ENCODE peak calls at places on chromosomes 7 and 10, in eight cellular contexts. One of them, this sample, is unnamed.

GRCh38 chr7:30771859-30772429 is 727 bp downstream of the MINDY4 start:
- DNase-seq in SW480: no peak
- DNase-seq in stimulated activated CD4-positive, alpha-beta T cell treated with anti-CD3 and anti-CD28 coated beads, Interleukin-1b, Interleukin-23, amount 100 ng/mL, for 1 hour: no peak
- DNase-seq in NCI-H1092 treated with DMSO at 0.1 percent for 48 hours: peak
- DNase-seq in pancreas: no peak
- DNase-seq in AG08395: peak
- DNase-seq in C1 segment of cervical spinal cord: no peak
- DNase-seq in upper lobe of right lung: no peak
- DNase-seq in this sample: no peak

GRCh38 chr7:91140982-91141381 is 123.3 kb upstream of the FZD1 start:
- DNase-seq in AG08395: no peak
- DNase-seq in C1 segment of cervical spinal cord: no peak
- DNase-seq in NCI-H1092 treated with DMSO at 0.1 percent for 48 hours: no peak
- DNase-seq in upper lobe of right lung: no peak
- DNase-seq in pancreas: no peak
- DNase-seq in stimulated activated CD4-positive, alpha-beta T cell treated with anti-CD3 and anti-CD28 coated beads, Interleukin-1b, Interleukin-23, amount 100 ng/mL, for 1 hour: no peak
- DNase-seq in SW480: no peak
- DNase-seq in this sample: no peak

GRCh38 chr7:21947056-21947455 is 1.4 kb upstream of the CDCA7L start:
- DNase-seq in AG08395: no peak
- DNase-seq in NCI-H1092 treated with DMSO at 0.1 percent for 48 hours: no peak
- DNase-seq in pancreas: no peak
- DNase-seq in C1 segment of cervical spinal cord: no peak
- DNase-seq in stimulated activated CD4-positive, alpha-beta T cell treated with anti-CD3 and anti-CD28 coated beads, Interleukin-1b, Interleukin-23, amount 100 ng/mL, for 1 hour: no peak
- DNase-seq in upper lobe of right lung: no peak
- DNase-seq in SW480: no peak
- DNase-seq in this sample: no peak

GRCh38 chr10:75294518-75294865 is 58.7 kb upstream of the COMTD1 start:
- DNase-seq in C1 segment of cervical spinal cord: no peak
- DNase-seq in SW480: peak
- DNase-seq in NCI-H1092 treated with DMSO at 0.1 percent for 48 hours: no peak
- DNase-seq in upper lobe of right lung: peak
- DNase-seq in pancreas: peak
- DNase-seq in stimulated activated CD4-positive, alpha-beta T cell treated with anti-CD3 and anti-CD28 coated beads, Interleukin-1b, Interleukin-23, amount 100 ng/mL, for 1 hour: no peak
- DNase-seq in AG08395: no peak
- DNase-seq in this sample: peak

GRCh38 chr10:30784896-30785605 is 155.5 kb upstream of the LYZL2 start:
- DNase-seq in C1 segment of cervical spinal cord: peak
- DNase-seq in stimulated activated CD4-positive, alpha-beta T cell treated with anti-CD3 and anti-CD28 coated beads, Interleukin-1b, Interleukin-23, amount 100 ng/mL, for 1 hour: no peak
- DNase-seq in SW480: peak
- DNase-seq in NCI-H1092 treated with DMSO at 0.1 percent for 48 hours: peak
- DNase-seq in AG08395: peak
- DNase-seq in pancreas: peak
- DNase-seq in upper lobe of right lung: peak
- DNase-seq in this sample: peak

GRCh38 chr10:128103229-128103714 is 23.0 kb downstream of the MKI67 start:
- DNase-seq in stimulated activated CD4-positive, alpha-beta T cell treated with anti-CD3 and anti-CD28 coated beads, Interleukin-1b, Interleukin-23, amount 100 ng/mL, for 1 hour: no peak
- DNase-seq in AG08395: no peak
- DNase-seq in pancreas: no peak
- DNase-seq in C1 segment of cervical spinal cord: no peak
- DNase-seq in NCI-H1092 treated with DMSO at 0.1 percent for 48 hours: no peak
- DNase-seq in upper lobe of right lung: no peak
- DNase-seq in SW480: no peak
- DNase-seq in this sample: no peak

GRCh38 chr7:40777913-40778312 is 643.1 kb downstream of the SUGCT start:
- DNase-seq in AG08395: no peak
- DNase-seq in pancreas: no peak
- DNase-seq in stimulated activated CD4-positive, alpha-beta T cell treated with anti-CD3 and anti-CD28 coated beads, Interleukin-1b, Interleukin-23, amount 100 ng/mL, for 1 hour: no peak
- DNase-seq in upper lobe of right lung: no peak
- DNase-seq in NCI-H1092 treated with DMSO at 0.1 percent for 48 hours: no peak
- DNase-seq in C1 segment of cervical spinal cord: no peak
- DNase-seq in SW480: no peak
- DNase-seq in this sample: no peak

GRCh38 chr10:108608860-108609259 is 1314.5 kb downstream of the XPNPEP1 start:
- DNase-seq in SW480: no peak
- DNase-seq in C1 segment of cervical spinal cord: no peak
- DNase-seq in pancreas: no peak
- DNase-seq in AG08395: no peak
- DNase-seq in stimulated activated CD4-positive, alpha-beta T cell treated with anti-CD3 and anti-CD28 coated beads, Interleukin-1b, Interleukin-23, amount 100 ng/mL, for 1 hour: no peak
- DNase-seq in upper lobe of right lung: no peak
- DNase-seq in NCI-H1092 treated with DMSO at 0.1 percent for 48 hours: no peak
- DNase-seq in this sample: no peak

GRCh38 chr7:141301544-141301943 is 227.7 kb downstream of the TMEM178B start:
- DNase-seq in upper lobe of right lung: no peak
- DNase-seq in SW480: no peak
- DNase-seq in C1 segment of cervical spinal cord: no peak
- DNase-seq in pancreas: no peak
- DNase-seq in stimulated activated CD4-positive, alpha-beta T cell treated with anti-CD3 and anti-CD28 coated beads, Interleukin-1b, Interleukin-23, amount 100 ng/mL, for 1 hour: no peak
- DNase-seq in NCI-H1092 treated with DMSO at 0.1 percent for 48 hours: no peak
- DNase-seq in AG08395: no peak
- DNase-seq in this sample: no peak

GRCh38 chr7:27774717-27775328 is 34.9 kb downstream of the TAX1BP1 start:
- DNase-seq in SW480: peak
- DNase-seq in upper lobe of right lung: no peak
- DNase-seq in pancreas: no peak
- DNase-seq in AG08395: peak
- DNase-seq in C1 segment of cervical spinal cord: no peak
- DNase-seq in stimulated activated CD4-positive, alpha-beta T cell treated with anti-CD3 and anti-CD28 coated beads, Interleukin-1b, Interleukin-23, amount 100 ng/mL, for 1 hour: no peak
- DNase-seq in NCI-H1092 treated with DMSO at 0.1 percent for 48 hours: no peak
- DNase-seq in this sample: no peak

GRCh38 chr7:77321300-77321699 is 94.8 kb downstream of the GSAP start:
- DNase-seq in upper lobe of right lung: no peak
- DNase-seq in pancreas: no peak
- DNase-seq in stimulated activated CD4-positive, alpha-beta T cell treated with anti-CD3 and anti-CD28 coated beads, Interleukin-1b, Interleukin-23, amount 100 ng/mL, for 1 hour: no peak
- DNase-seq in NCI-H1092 treated with DMSO at 0.1 percent for 48 hours: no peak
- DNase-seq in SW480: no peak
- DNase-seq in AG08395: no peak
- DNase-seq in C1 segment of cervical spinal cord: no peak
- DNase-seq in this sample: no peak

GRCh38 chr10:43119416-43120115 is 18.7 kb upstream of the CSGALNACT2 start:
- DNase-seq in NCI-H1092 treated with DMSO at 0.1 percent for 48 hours: no peak
- DNase-seq in C1 segment of cervical spinal cord: no peak
- DNase-seq in AG08395: no peak
- DNase-seq in upper lobe of right lung: peak
- DNase-seq in stimulated activated CD4-positive, alpha-beta T cell treated with anti-CD3 and anti-CD28 coated beads, Interleukin-1b, Interleukin-23, amount 100 ng/mL, for 1 hour: no peak
- DNase-seq in pancreas: peak
- DNase-seq in SW480: no peak
- DNase-seq in this sample: no peak

GRCh38 chr10:102408728-102409603 is 9.6 kb downstream of the PSD start:
- DNase-seq in NCI-H1092 treated with DMSO at 0.1 percent for 48 hours: peak
- DNase-seq in C1 segment of cervical spinal cord: peak
- DNase-seq in SW480: peak
- DNase-seq in pancreas: peak
- DNase-seq in stimulated activated CD4-positive, alpha-beta T cell treated with anti-CD3 and anti-CD28 coated beads, Interleukin-1b, Interleukin-23, amount 100 ng/mL, for 1 hour: no peak
- DNase-seq in upper lobe of right lung: no peak
- DNase-seq in AG08395: peak
- DNase-seq in this sample: peak

GRCh38 chr7:4745971-4746919 is 29.2 kb upstream of the AP5Z1 start:
- DNase-seq in stimulated activated CD4-positive, alpha-beta T cell treated with anti-CD3 and anti-CD28 coated beads, Interleukin-1b, Interleukin-23, amount 100 ng/mL, for 1 hour: no peak
- DNase-seq in AG08395: peak
- DNase-seq in NCI-H1092 treated with DMSO at 0.1 percent for 48 hours: no peak
- DNase-seq in upper lobe of right lung: no peak
- DNase-seq in C1 segment of cervical spinal cord: no peak
- DNase-seq in SW480: peak
- DNase-seq in pancreas: no peak
- DNase-seq in this sample: no peak

GRCh38 chr10:130193033-130193432 is 56.8 kb downstream of the GLRX3 start:
- DNase-seq in stimulated activated CD4-positive, alpha-beta T cell treated with anti-CD3 and anti-CD28 coated beads, Interleukin-1b, Interleukin-23, amount 100 ng/mL, for 1 hour: no peak
- DNase-seq in NCI-H1092 treated with DMSO at 0.1 percent for 48 hours: no peak
- DNase-seq in C1 segment of cervical spinal cord: no peak
- DNase-seq in upper lobe of right lung: no peak
- DNase-seq in SW480: no peak
- DNase-seq in AG08395: no peak
- DNase-seq in pancreas: no peak
- DNase-seq in this sample: no peak

GRCh38 chr10:18660816-18661431 is 1.7 kb downstream of the ARL5B start:
- DNase-seq in SW480: no peak
- DNase-seq in C1 segment of cervical spinal cord: no peak
- DNase-seq in NCI-H1092 treated with DMSO at 0.1 percent for 48 hours: no peak
- DNase-seq in pancreas: no peak
- DNase-seq in upper lobe of right lung: no peak
- DNase-seq in stimulated activated CD4-positive, alpha-beta T cell treated with anti-CD3 and anti-CD28 coated beads, Interleukin-1b, Interleukin-23, amount 100 ng/mL, for 1 hour: no peak
- DNase-seq in AG08395: no peak
- DNase-seq in this sample: no peak

GRCh38 chr10:88232978-88233537 is 350.1 kb downstream of the RNLS start:
- DNase-seq in AG08395: no peak
- DNase-seq in NCI-H1092 treated with DMSO at 0.1 percent for 48 hours: no peak
- DNase-seq in stimulated activated CD4-positive, alpha-beta T cell treated with anti-CD3 and anti-CD28 coated beads, Interleukin-1b, Interleukin-23, amount 100 ng/mL, for 1 hour: no peak
- DNase-seq in upper lobe of right lung: no peak
- DNase-seq in pancreas: no peak
- DNase-seq in SW480: no peak
- DNase-seq in C1 segment of cervical spinal cord: peak
- DNase-seq in this sample: no peak

GRCh38 chr10:59027975-59028640 is 148.3 kb upstream of the PHYHIPL start:
- DNase-seq in AG08395: no peak
- DNase-seq in SW480: peak
- DNase-seq in pancreas: no peak
- DNase-seq in upper lobe of right lung: no peak
- DNase-seq in stimulated activated CD4-positive, alpha-beta T cell treated with anti-CD3 and anti-CD28 coated beads, Interleukin-1b, Interleukin-23, amount 100 ng/mL, for 1 hour: no peak
- DNase-seq in NCI-H1092 treated with DMSO at 0.1 percent for 48 hours: no peak
- DNase-seq in C1 segment of cervical spinal cord: no peak
- DNase-seq in this sample: no peak

GRCh38 chr10:34172936-34173533 is 642.1 kb downstream of the PARD3 start:
- DNase-seq in NCI-H1092 treated with DMSO at 0.1 percent for 48 hours: no peak
- DNase-seq in SW480: no peak
- DNase-seq in AG08395: peak
- DNase-seq in stimulated activated CD4-positive, alpha-beta T cell treated with anti-CD3 and anti-CD28 coated beads, Interleukin-1b, Interleukin-23, amount 100 ng/mL, for 1 hour: no peak
- DNase-seq in pancreas: no peak
- DNase-seq in C1 segment of cervical spinal cord: no peak
- DNase-seq in upper lobe of right lung: no peak
- DNase-seq in this sample: no peak

GRCh38 chr7:135193615-135194081 is 17.7 kb downstream of the WDR91 start:
- DNase-seq in SW480: no peak
- DNase-seq in AG08395: peak
- DNase-seq in stimulated activated CD4-positive, alpha-beta T cell treated with anti-CD3 and anti-CD28 coated beads, Interleukin-1b, Interleukin-23, amount 100 ng/mL, for 1 hour: no peak
- DNase-seq in C1 segment of cervical spinal cord: no peak
- DNase-seq in NCI-H1092 treated with DMSO at 0.1 percent for 48 hours: no peak
- DNase-seq in upper lobe of right lung: no peak
- DNase-seq in pancreas: no peak
- DNase-seq in this sample: no peak

GRCh38 chr10:116826803-116827202 is 22.5 kb upstream of the ENO4 start:
- DNase-seq in NCI-H1092 treated with DMSO at 0.1 percent for 48 hours: no peak
- DNase-seq in C1 segment of cervical spinal cord: no peak
- DNase-seq in pancreas: no peak
- DNase-seq in AG08395: peak
- DNase-seq in stimulated activated CD4-positive, alpha-beta T cell treated with anti-CD3 and anti-CD28 coated beads, Interleukin-1b, Interleukin-23, amount 100 ng/mL, for 1 hour: no peak
- DNase-seq in SW480: no peak
- DNase-seq in upper lobe of right lung: no peak
- DNase-seq in this sample: no peak

GRCh38 chr7:111929258-111929657 is 276.9 kb downstream of the DOCK4 start:
- DNase-seq in NCI-H1092 treated with DMSO at 0.1 percent for 48 hours: no peak
- DNase-seq in stimulated activated CD4-positive, alpha-beta T cell treated with anti-CD3 and anti-CD28 coated beads, Interleukin-1b, Interleukin-23, amount 100 ng/mL, for 1 hour: no peak
- DNase-seq in pancreas: no peak
- DNase-seq in upper lobe of right lung: no peak
- DNase-seq in C1 segment of cervical spinal cord: no peak
- DNase-seq in SW480: no peak
- DNase-seq in AG08395: no peak
- DNase-seq in this sample: no peak

GRCh38 chr7:103691291-103691690 is 245.3 kb upstream of the SLC26A5 start:
- DNase-seq in AG08395: no peak
- DNase-seq in SW480: no peak
- DNase-seq in pancreas: no peak
- DNase-seq in stimulated activated CD4-positive, alpha-beta T cell treated with anti-CD3 and anti-CD28 coated beads, Interleukin-1b, Interleukin-23, amount 100 ng/mL, for 1 hour: no peak
- DNase-seq in NCI-H1092 treated with DMSO at 0.1 percent for 48 hours: peak
- DNase-seq in upper lobe of right lung: no peak
- DNase-seq in C1 segment of cervical spinal cord: no peak
- DNase-seq in this sample: no peak

GRCh38 chr7:84647797-84648762 is 453.5 kb upstream of the SEMA3A start:
- DNase-seq in NCI-H1092 treated with DMSO at 0.1 percent for 48 hours: no peak
- DNase-seq in stimulated activated CD4-positive, alpha-beta T cell treated with anti-CD3 and anti-CD28 coated beads, Interleukin-1b, Interleukin-23, amount 100 ng/mL, for 1 hour: no peak
- DNase-seq in AG08395: peak
- DNase-seq in SW480: no peak
- DNase-seq in pancreas: no peak
- DNase-seq in C1 segment of cervical spinal cord: no peak
- DNase-seq in upper lobe of right lung: no peak
- DNase-seq in this sample: no peak

GRCh38 chr10:15587271-15587670 is 132.5 kb downstream of the ITGA8 start:
- DNase-seq in SW480: no peak
- DNase-seq in NCI-H1092 treated with DMSO at 0.1 percent for 48 hours: no peak
- DNase-seq in pancreas: no peak
- DNase-seq in stimulated activated CD4-positive, alpha-beta T cell treated with anti-CD3 and anti-CD28 coated beads, Interleukin-1b, Interleukin-23, amount 100 ng/mL, for 1 hour: no peak
- DNase-seq in C1 segment of cervical spinal cord: no peak
- DNase-seq in AG08395: no peak
- DNase-seq in upper lobe of right lung: no peak
- DNase-seq in this sample: no peak

GRCh38 chr10:50407077-50407801 is 155.9 kb upstream of the ASAH2 start:
- DNase-seq in NCI-H1092 treated with DMSO at 0.1 percent for 48 hours: no peak
- DNase-seq in stimulated activated CD4-positive, alpha-beta T cell treated with anti-CD3 and anti-CD28 coated beads, Interleukin-1b, Interleukin-23, amount 100 ng/mL, for 1 hour: no peak
- DNase-seq in upper lobe of right lung: no peak
- DNase-seq in pancreas: no peak
- DNase-seq in AG08395: no peak
- DNase-seq in SW480: peak
- DNase-seq in C1 segment of cervical spinal cord: no peak
- DNase-seq in this sample: no peak

GRCh38 chr10:76576276-76576962 is 1061.2 kb downstream of the KCNMA1 start:
- DNase-seq in pancreas: no peak
- DNase-seq in NCI-H1092 treated with DMSO at 0.1 percent for 48 hours: no peak
- DNase-seq in SW480: no peak
- DNase-seq in upper lobe of right lung: no peak
- DNase-seq in C1 segment of cervical spinal cord: no peak
- DNase-seq in stimulated activated CD4-positive, alpha-beta T cell treated with anti-CD3 and anti-CD28 coated beads, Interleukin-1b, Interleukin-23, amount 100 ng/mL, for 1 hour: no peak
- DNase-seq in AG08395: peak
- DNase-seq in this sample: no peak

GRCh38 chr7:34385385-34385784 is 272.6 kb upstream of the NPSR1 start:
- DNase-seq in AG08395: no peak
- DNase-seq in C1 segment of cervical spinal cord: no peak
- DNase-seq in stimulated activated CD4-positive, alpha-beta T cell treated with anti-CD3 and anti-CD28 coated beads, Interleukin-1b, Interleukin-23, amount 100 ng/mL, for 1 hour: no peak
- DNase-seq in upper lobe of right lung: no peak
- DNase-seq in SW480: no peak
- DNase-seq in pancreas: no peak
- DNase-seq in NCI-H1092 treated with DMSO at 0.1 percent for 48 hours: no peak
- DNase-seq in this sample: no peak